ENCODE peak calls at places on chromosomes 11 and 22, in seven cellular contexts. One of them, this sample, is unnamed.

GRCh38 chr11:117931971-117932370 is 2.8 kb upstream of the TMPRSS13 start:
- DNase-seq in hippocampal formation: no peak
- DNase-seq in HEK293T: no peak
- DNase-seq in H7: no peak
- DNase-seq in A549: no peak
- DNase-seq in HCEC 1CT: no peak
- DNase-seq in kidney: peak
- DNase-seq in this sample: no peak

GRCh38 chr22:24592846-24593809 is at the start of gene LRRC75B:
- DNase-seq in H7: peak
- DNase-seq in HCEC 1CT: peak
- DNase-seq in kidney: peak
- DNase-seq in HEK293T: peak
- DNase-seq in hippocampal formation: peak
- DNase-seq in A549: peak
- DNase-seq in this sample: peak

GRCh38 chr22:38943181-38943580 is 14.2 kb upstream of the APOBEC3A start:
- DNase-seq in A549: no peak
- DNase-seq in hippocampal formation: no peak
- DNase-seq in HCEC 1CT: no peak
- DNase-seq in H7: peak
- DNase-seq in HEK293T: no peak
- DNase-seq in kidney: peak
- DNase-seq in this sample: no peak

GRCh38 chr11:62182147-62182869 is 7.7 kb upstream of the SCGB1D1 start:
- DNase-seq in hippocampal formation: no peak
- DNase-seq in kidney: no peak
- DNase-seq in A549: no peak
- DNase-seq in HEK293T: no peak
- DNase-seq in HCEC 1CT: no peak
- DNase-seq in H7: no peak
- DNase-seq in this sample: no peak

GRCh38 chr11:57310630-57311086 is 14.1 kb downstream of the TNKS1BP1 start:
- DNase-seq in HCEC 1CT: no peak
- DNase-seq in A549: no peak
- DNase-seq in H7: no peak
- DNase-seq in kidney: no peak
- DNase-seq in hippocampal formation: no peak
- DNase-seq in HEK293T: no peak
- DNase-seq in this sample: no peak

GRCh38 chr22:29887358-29887757 is 4.4 kb downstream of the MTMR3 start:
- DNase-seq in A549: no peak
- DNase-seq in kidney: no peak
- DNase-seq in hippocampal formation: no peak
- DNase-seq in HEK293T: no peak
- DNase-seq in H7: no peak
- DNase-seq in HCEC 1CT: no peak
- DNase-seq in this sample: no peak

GRCh38 chr11:109109150-109109549 is 312.8 kb upstream of the C11orf87 start:
- DNase-seq in H7: no peak
- DNase-seq in hippocampal formation: no peak
- DNase-seq in HCEC 1CT: no peak
- DNase-seq in A549: no peak
- DNase-seq in kidney: no peak
- DNase-seq in HEK293T: no peak
- DNase-seq in this sample: no peak

GRCh38 chr22:19955241-19956128 is 13.9 kb upstream of the TXNRD2 start:
- DNase-seq in H7: peak
- DNase-seq in hippocampal formation: no peak
- DNase-seq in kidney: peak
- DNase-seq in A549: no peak
- DNase-seq in HEK293T: no peak
- DNase-seq in HCEC 1CT: no peak
- DNase-seq in this sample: no peak

GRCh38 chr11:119861160-119861559 is 132.2 kb upstream of the NECTIN1 start:
- DNase-seq in H7: no peak
- DNase-seq in hippocampal formation: no peak
- DNase-seq in A549: no peak
- DNase-seq in kidney: no peak
- DNase-seq in HEK293T: no peak
- DNase-seq in HCEC 1CT: no peak
- DNase-seq in this sample: no peak

GRCh38 chr11:62909107-62909894 is 11.9 kb downstream of the CHRM1 start:
- DNase-seq in H7: peak
- DNase-seq in HEK293T: peak
- DNase-seq in HCEC 1CT: peak
- DNase-seq in hippocampal formation: no peak
- DNase-seq in A549: peak
- DNase-seq in kidney: peak
- DNase-seq in this sample: peak

GRCh38 chr11:46407635-46408034 is 16.1 kb upstream of the CHRM4 start:
- DNase-seq in HCEC 1CT: no peak
- DNase-seq in H7: no peak
- DNase-seq in kidney: no peak
- DNase-seq in hippocampal formation: no peak
- DNase-seq in HEK293T: no peak
- DNase-seq in A549: no peak
- DNase-seq in this sample: no peak

GRCh38 chr11:32420937-32421532 is 14.3 kb downstream of the WT1 start:
- DNase-seq in H7: no peak
- DNase-seq in HEK293T: no peak
- DNase-seq in hippocampal formation: no peak
- DNase-seq in A549: no peak
- DNase-seq in HCEC 1CT: peak
- DNase-seq in kidney: no peak
- DNase-seq in this sample: no peak

GRCh38 chr22:28883917-28884753 is 763 bp downstream of the ZNRF3 start:
- DNase-seq in A549: peak
- DNase-seq in hippocampal formation: no peak
- DNase-seq in HEK293T: peak
- DNase-seq in H7: peak
- DNase-seq in HCEC 1CT: peak
- DNase-seq in kidney: peak
- DNase-seq in this sample: no peak

GRCh38 chr22:45942344-45942743 is 34.6 kb downstream of the WNT7B start:
- DNase-seq in HEK293T: no peak
- DNase-seq in hippocampal formation: no peak
- DNase-seq in HCEC 1CT: no peak
- DNase-seq in kidney: no peak
- DNase-seq in H7: no peak
- DNase-seq in A549: no peak
- DNase-seq in this sample: no peak

GRCh38 chr11:121414141-121414918 is 37.8 kb upstream of the SORL1 start:
- DNase-seq in A549: no peak
- DNase-seq in kidney: no peak
- DNase-seq in HEK293T: no peak
- DNase-seq in HCEC 1CT: no peak
- DNase-seq in hippocampal formation: no peak
- DNase-seq in H7: no peak
- DNase-seq in this sample: no peak

GRCh38 chr11:58546841-58547240 is 28.8 kb downstream of the LPXN start:
- DNase-seq in HCEC 1CT: no peak
- DNase-seq in A549: no peak
- DNase-seq in H7: no peak
- DNase-seq in HEK293T: no peak
- DNase-seq in kidney: no peak
- DNase-seq in hippocampal formation: no peak
- DNase-seq in this sample: no peak

GRCh38 chr11:112965601-112966125 is 4.4 kb downstream of the NCAM1 start:
- DNase-seq in hippocampal formation: no peak
- DNase-seq in A549: no peak
- DNase-seq in kidney: no peak
- DNase-seq in HEK293T: no peak
- DNase-seq in HCEC 1CT: no peak
- DNase-seq in H7: peak
- DNase-seq in this sample: no peak

GRCh38 chr11:5129457-5129877 is 8.7 kb downstream of the OR52A5 start:
- DNase-seq in H7: no peak
- DNase-seq in hippocampal formation: no peak
- DNase-seq in kidney: no peak
- DNase-seq in HEK293T: no peak
- DNase-seq in HCEC 1CT: no peak
- DNase-seq in A549: no peak
- DNase-seq in this sample: no peak

GRCh38 chr11:1259076-1259461 is 36.2 kb downstream of the MUC5B start:
- DNase-seq in hippocampal formation: no peak
- DNase-seq in HEK293T: no peak
- DNase-seq in HCEC 1CT: no peak
- DNase-seq in A549: no peak
- DNase-seq in kidney: no peak
- DNase-seq in H7: no peak
- DNase-seq in this sample: no peak

GRCh38 chr11:66068154-66068821 is 1.8 kb upstream of the PACS1 start:
- DNase-seq in H7: peak
- DNase-seq in HCEC 1CT: peak
- DNase-seq in HEK293T: peak
- DNase-seq in A549: peak
- DNase-seq in hippocampal formation: no peak
- DNase-seq in kidney: no peak
- DNase-seq in this sample: peak

GRCh38 chr22:28474248-28474647 is 205.4 kb downstream of the TTC28 start:
- DNase-seq in HEK293T: no peak
- DNase-seq in kidney: no peak
- DNase-seq in hippocampal formation: no peak
- DNase-seq in H7: no peak
- DNase-seq in A549: no peak
- DNase-seq in HCEC 1CT: no peak
- DNase-seq in this sample: no peak

GRCh38 chr11:45041556-45041955 is 90.9 kb upstream of the TP53I11 start:
- DNase-seq in HEK293T: no peak
- DNase-seq in A549: no peak
- DNase-seq in H7: no peak
- DNase-seq in hippocampal formation: no peak
- DNase-seq in HCEC 1CT: no peak
- DNase-seq in kidney: no peak
- DNase-seq in this sample: no peak

GRCh38 chr22:27011717-27012116 is 354.3 kb downstream of the MIAT start:
- DNase-seq in H7: no peak
- DNase-seq in HCEC 1CT: no peak
- DNase-seq in hippocampal formation: no peak
- DNase-seq in HEK293T: no peak
- DNase-seq in A549: no peak
- DNase-seq in kidney: no peak
- DNase-seq in this sample: no peak

GRCh38 chr11:34594603-34595002 is 26.3 kb upstream of the EHF start:
- DNase-seq in HEK293T: no peak
- DNase-seq in HCEC 1CT: no peak
- DNase-seq in kidney: no peak
- DNase-seq in A549: no peak
- DNase-seq in hippocampal formation: no peak
- DNase-seq in H7: no peak
- DNase-seq in this sample: no peak

GRCh38 chr11:62398011-62398994 is 20.5 kb upstream of the SCGB1A1 start:
- DNase-seq in kidney: peak
- DNase-seq in HEK293T: peak
- DNase-seq in A549: peak
- DNase-seq in H7: peak
- DNase-seq in hippocampal formation: no peak
- DNase-seq in HCEC 1CT: no peak
- DNase-seq in this sample: no peak

GRCh38 chr11:30346068-30346688 is 23.3 kb downstream of the ARL14EP start:
- DNase-seq in H7: peak
- DNase-seq in A549: peak
- DNase-seq in HCEC 1CT: peak
- DNase-seq in HEK293T: peak
- DNase-seq in kidney: no peak
- DNase-seq in hippocampal formation: peak
- DNase-seq in this sample: peak

GRCh38 chr22:26610072-26610958 is 7.5 kb downstream of the CRYBB1 start:
- DNase-seq in HCEC 1CT: peak
- DNase-seq in H7: no peak
- DNase-seq in hippocampal formation: no peak
- DNase-seq in HEK293T: no peak
- DNase-seq in A549: no peak
- DNase-seq in kidney: no peak
- DNase-seq in this sample: peak

GRCh38 chr11:12243511-12243910 is 133.1 kb downstream of the MICAL2 start:
- DNase-seq in HCEC 1CT: no peak
- DNase-seq in A549: no peak
- DNase-seq in kidney: no peak
- DNase-seq in hippocampal formation: no peak
- DNase-seq in HEK293T: no peak
- DNase-seq in H7: no peak
- DNase-seq in this sample: no peak

GRCh38 chr11:131867457-131868257 is 497.2 kb downstream of the NTM start:
- DNase-seq in A549: no peak
- DNase-seq in H7: peak
- DNase-seq in hippocampal formation: peak
- DNase-seq in HCEC 1CT: peak
- DNase-seq in kidney: peak
- DNase-seq in HEK293T: peak
- DNase-seq in this sample: peak

GRCh38 chr11:47551086-47551485 is 1.8 kb downstream of the CELF1 start:
- DNase-seq in HEK293T: peak
- DNase-seq in A549: peak
- DNase-seq in hippocampal formation: no peak
- DNase-seq in HCEC 1CT: peak
- DNase-seq in H7: peak
- DNase-seq in kidney: no peak
- DNase-seq in this sample: no peak

GRCh38 chr11:72352859-72353551 is 81.3 kb downstream of the CLPB start:
- DNase-seq in H7: peak
- DNase-seq in kidney: no peak
- DNase-seq in A549: no peak
- DNase-seq in HCEC 1CT: no peak
- DNase-seq in HEK293T: peak
- DNase-seq in hippocampal formation: no peak
- DNase-seq in this sample: peak

GRCh38 chr22:18068381-18068988 is 9.3 kb upstream of the PEX26 start:
- DNase-seq in A549: no peak
- DNase-seq in HCEC 1CT: peak
- DNase-seq in HEK293T: no peak
- DNase-seq in kidney: no peak
- DNase-seq in H7: no peak
- DNase-seq in hippocampal formation: no peak
- DNase-seq in this sample: no peak

GRCh38 chr11:118143661-118144185 is 8.9 kb downstream of the SCN4B start:
- DNase-seq in hippocampal formation: no peak
- DNase-seq in kidney: no peak
- DNase-seq in A549: no peak
- DNase-seq in H7: no peak
- DNase-seq in HCEC 1CT: no peak
- DNase-seq in HEK293T: no peak
- DNase-seq in this sample: no peak

This sample was measured in globus pallidus.